ENCODE peak calls at places on chromosomes 16 and 17, in five cellular contexts. S is sigmoid colon; E is CD8-positive, alpha-beta T cell; Y is pancreas; U is SJSA1. K is an unnamed sample. For H3K36me3 and H3K4me1, the result is how much of the 10 kb centered on the place peaks cover.

GRCh38 chr17:17628388-17629008 is 37.0 kb upstream of the PEMT start:
- DNase-seq in S (no peak), E (no peak), Y (no peak), U (no peak), K (no peak)

GRCh38 chr16:3364774-3365427 is 9.2 kb downstream of the OR2C1 start:
- DNase-seq in S (peak), E (peak), Y (peak), U (peak), K (peak)

GRCh38 chr17:62627904-62628603 is 584 bp downstream of the MRC2 start:
- DNase-seq in S (peak), E (no peak), Y (no peak), U (peak), K (no peak)

GRCh38 chr16:54879681-54880080 is 51.0 kb upstream of the IRX5 start:
- DNase-seq in S (no peak), E (no peak), Y (no peak), U (no peak), K (no peak)

GRCh38 chr16:88995194-88995593 is 18.2 kb upstream of the CBFA2T3 start:
- DNase-seq in S (no peak), E (no peak), Y (no peak), U (no peak), K (peak)

GRCh38 chr17:7004398-7005253 is 7.8 kb upstream of the RNASEK start:
- DNase-seq in S (no peak), E (no peak), Y (no peak), U (peak), K (no peak)

GRCh38 chr17:79626156-79626890 is 15.5 kb upstream of the RBFOX3 start:
- DNase-seq in S (peak), E (no peak), Y (peak), U (no peak), K (no peak)

GRCh38 chr16:50025544-50025931 is 513 bp downstream of the CNEP1R1 start:
- DNase-seq in S (no peak), E (no peak), Y (peak), U (no peak), K (no peak)

GRCh38 chr16:63998-64913 is 8.2 kb downstream of the RHBDF1 start:
- DNase-seq in S (peak), E (no peak), Y (peak), U (no peak), K (peak)

GRCh38 chr16:20743591-20743990 is 2.0 kb upstream of the THUMPD1 start:
- DNase-seq in S (no peak), E (no peak), Y (no peak), U (no peak), K (no peak)

GRCh38 chr17:51365090-51365489 is 104.7 kb downstream of the UTP18 start:
- DNase-seq in S (no peak), E (no peak), Y (no peak), U (no peak), K (no peak)

GRCh38 chr16:19858006-19858653 is 26.5 kb downstream of the GPRC5B start:
- DNase-seq in S (no peak), E (no peak), Y (no peak), U (no peak), K (no peak)

GRCh38 chr17:50686494-50687199 is 21.1 kb downstream of the ANKRD40 start:
- DNase-seq in S (peak), E (no peak), Y (peak), U (peak), K (peak)

GRCh38 chr16:75754126-75754525 is 27.8 kb upstream of the CPHXL start:
- DNase-seq in S (no peak), E (no peak), Y (peak), U (no peak), K (no peak)

GRCh38 chr17:14052886-14053615 is 16.3 kb upstream of the COX10 start:
- DNase-seq in S (no peak), E (no peak), Y (no peak), U (no peak), K (no peak)

GRCh38 chr17:65103896-65104295 is 33.3 kb upstream of the RGS9 start:
- DNase-seq in S (peak), E (no peak), Y (no peak), U (peak), K (no peak)

GRCh38 chr16:68553186-68553585 is 14.1 kb downstream of the ZFP90 start:
- DNase-seq in S (no peak), E (no peak), Y (no peak), U (no peak), K (no peak)

GRCh38 chr17:81399481-81400153 is 4.4 kb downstream of the BAHCC1 start:
- DNase-seq in S (no peak), E (no peak), Y (no peak), U (peak), K (no peak)

GRCh38 chr17:47423406-47424295 is 99.9 kb downstream of the EFCAB13 start:
- DNase-seq in S (peak), E (no peak), Y (peak), U (no peak), K (peak)

GRCh38 chr16:30893082-30893743 is 664 bp downstream of the BCL7C start:
- DNase-seq in S (no peak), E (no peak), Y (no peak), U (no peak), K (peak)

GRCh38 chr16:75486666-75487313 is 8.5 kb downstream of the CHST6 start:
- DNase-seq in S (no peak), E (no peak), Y (no peak), U (no peak), K (no peak)

GRCh38 chr17:47690121-47690520 is 3.8 kb upstream of the TBKBP1 start:
- DNase-seq in S (no peak), E (no peak), Y (no peak), U (no peak), K (no peak)

GRCh38 chr17:57340160-57340981 is 84.0 kb downstream of the MSI2 start:
- DNase-seq in S (no peak), E (no peak), Y (no peak), U (no peak), K (no peak)

GRCh38 chr16:8848939-8849391 is 19.8 kb downstream of the CARHSP1 start:
- DNase-seq in S (peak), E (no peak), Y (no peak), U (peak), K (no peak)

GRCh38 chr17:47119746-47120520 is 69.2 kb downstream of the CDC27 start:
- DNase-seq in S (no peak), E (no peak), Y (no peak), U (peak), K (no peak)

GRCh38 chr16:6970171-6970857 is 362.3 kb upstream of the RBFOX1 start:
- DNase-seq in S (no peak), E (no peak), Y (no peak), U (no peak), K (no peak)

GRCh38 chr16:23435500-23435899 is 17.5 kb downstream of the COG7 start:
- DNase-seq in S (peak), E (peak), Y (peak), U (peak), K (peak)
- H3K36me3 ChIP-seq in S (under half), E (under half), Y (under half), U (under half), K (half or more)

GRCh38 chr16:85167589-85168537 is 55.6 kb upstream of the CIBAR2 start:
- DNase-seq in S (no peak), E (no peak), Y (no peak), U (peak), K (no peak)

GRCh38 chr16:85168732-85169256 is 56.5 kb upstream of the CIBAR2 start:
- DNase-seq in S (peak), E (no peak), Y (peak), U (peak), K (peak)

GRCh38 chr16:85171004-85171808 is 58.9 kb upstream of the CIBAR2 start:
- DNase-seq in S (no peak), E (no peak), Y (no peak), U (peak), K (no peak)

GRCh38 chr16:85170066-85171003 is 58.1 kb upstream of the CIBAR2 start:
- DNase-seq in S (no peak), E (no peak), Y (no peak), U (peak), K (no peak)

GRCh38 chr16:85169333-85170065 is 57.2 kb upstream of the CIBAR2 start:
- DNase-seq in S (no peak), E (no peak), Y (no peak), U (peak), K (peak)
- H3K4me3 ChIP-seq in S (peak), E (no peak), Y (peak), U (peak), K (peak)

GRCh38 chr17:76561799-76562268 is 22.0 kb downstream of the PRCD start:
- DNase-seq in S (no peak), E (no peak), Y (no peak), U (peak), K (no peak)

GRCh38 chr17:76561332-76561731 is 21.5 kb downstream of the PRCD start:
- DNase-seq in S (no peak), E (no peak), Y (no peak), U (no peak), K (no peak)

GRCh38 chr17:76560877-76561221 is 21.0 kb downstream of the PRCD start:
- DNase-seq in S (no peak), E (no peak), Y (no peak), U (no peak), K (no peak)

GRCh38 chr17:76560036-76560876 is 20.4 kb downstream of the PRCD start:
- DNase-seq in S (no peak), E (no peak), Y (no peak), U (no peak), K (no peak)

DNA sequence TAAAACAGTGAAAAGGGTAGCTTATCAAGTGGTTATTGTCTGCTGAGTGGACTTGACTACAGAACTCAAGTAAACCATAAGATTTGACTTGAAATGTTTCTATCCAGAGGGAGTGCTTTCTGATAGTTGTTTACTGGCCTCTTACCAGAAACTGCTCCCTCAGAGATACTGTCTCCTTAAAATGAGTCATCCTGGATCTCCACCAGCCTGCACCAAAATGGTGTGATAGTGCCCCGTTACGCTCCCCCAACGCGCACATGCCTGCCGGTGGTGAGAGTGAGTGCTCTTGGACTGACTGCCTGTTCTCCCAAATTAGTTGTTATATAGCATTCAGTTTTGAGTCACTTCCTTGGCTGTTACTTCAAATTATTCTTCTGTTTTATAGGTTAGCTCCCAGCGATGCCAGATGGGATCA is 22.9 kb downstream of the PRCD start:
- DNase-seq in S (no peak), E (no peak), Y (no peak), U (peak), K (no peak)
- H3K4me1 ChIP-seq in S (under half), E (half or more), Y (under half), U (half or more), K (half or more)

DNA sequence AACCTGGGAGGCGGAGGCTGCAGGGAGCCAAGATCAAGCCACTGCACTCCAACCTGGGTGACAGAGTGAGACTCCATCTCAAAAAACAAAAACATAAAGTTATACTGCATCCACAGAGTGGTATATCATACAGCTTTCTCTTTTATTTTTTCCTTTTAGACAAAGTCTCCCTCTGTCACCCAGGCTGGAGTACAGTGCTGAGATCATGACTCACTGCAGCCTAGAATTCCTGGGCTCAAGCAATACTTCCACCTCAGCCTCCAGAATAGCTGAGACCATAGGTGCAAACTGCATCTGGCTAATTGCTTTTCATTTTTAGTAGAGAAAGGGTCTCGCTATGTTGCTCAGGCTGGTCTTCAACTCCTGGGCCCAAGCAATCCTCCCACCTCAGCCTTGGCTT is 10.0 kb upstream of the COPRS start:
- DNase-seq in S (no peak), E (no peak), Y (no peak), U (no peak), K (no peak)
- H3K36me3 ChIP-seq in S (under half), E (half or more), Y (half or more), U (half or more), K (half or more)